ENCODE peak calls at places on chromosome 4, in eight cellular contexts. X is mesendoderm; M is GM12892; O is neural crest cell; V is stimulated activated CD4-positive, alpha-beta T cell treated with anti-CD3 and anti-CD28 coated beads, Interleukin-12 subunit alpha, Interleukin-12 subunit beta, amount 100 ng/mL, for 48 hours; C is right cardiac atrium; I is T-cell; A is AG09319. H is an unnamed sample.

GRCh38 chr4:2827874-2828751 is 15.5 kb upstream of the ADD1 start:
- DNase-seq in C (no peak), I (no peak), A (no peak), M (peak; percentile 19), V (no peak), X (no peak), O (no peak), H (no peak)

GRCh38 chr4:35934370-35934981 is 309.8 kb downstream of the ARAP2 start:
- DNase-seq in O (no peak), M (no peak), C (no peak), I (no peak), A (no peak), X (peak; percentile 60), V (no peak), H (no peak)

GRCh38 chr4:2335729-2336101 is 73.8 kb upstream of the MXD4 start:
- DNase-seq in C (no peak), I (no peak), O (no peak), X (no peak), A (no peak), V (no peak), M (no peak), H (no peak)

GRCh38 chr4:143381171-143382118 is 44.8 kb downstream of the GAB1 start:
- DNase-seq in C (peak; percentile 87), A (no peak), M (no peak), V (no peak), X (peak; percentile 69), I (no peak), O (no peak), H (no peak)

GRCh38 chr4:20444599-20445337 is 193.1 kb downstream of the SLIT2 start:
- DNase-seq in X (no peak), A (no peak), C (no peak), O (no peak), M (no peak), I (no peak), V (no peak), H (no peak)

GRCh38 chr4:38868055-38868965 is 704 bp downstream of the FAM114A1 start:
- DNase-seq in O (peak; percentile 6), A (no peak), X (peak; percentile 65), C (peak; percentile 66), I (no peak), M (no peak), V (no peak), H (no peak)

GRCh38 chr4:23320881-23321612 is 568.8 kb downstream of the PPARGC1A start:
- DNase-seq in X (no peak), A (no peak), I (no peak), V (no peak), C (no peak), M (no peak), O (no peak), H (no peak)

GRCh38 chr4:175946472-175947116 is 119.0 kb upstream of the WDR17 start:
- DNase-seq in V (no peak), A (no peak), X (no peak), O (no peak), C (no peak), M (no peak), I (no peak), H (no peak)

GRCh38 chr4:118968813-118969212 is 80.2 kb downstream of the SYNPO2 start:
- DNase-seq in A (no peak), C (no peak), I (no peak), M (no peak), O (no peak), X (no peak), V (no peak), H (no peak)

GRCh38 chr4:141680060-141680459 is 43.7 kb downstream of the IL15 start:
- DNase-seq in M (no peak), O (no peak), I (no peak), A (no peak), X (no peak), V (no peak), C (no peak), H (no peak)

GRCh38 chr4:119179011-119179410 is 33.5 kb upstream of the USP53 start:
- DNase-seq in C (no peak), V (no peak), O (no peak), A (no peak), X (no peak), M (no peak), I (no peak), H (no peak)

GRCh38 chr4:113878718-113879117 is 100.7 kb downstream of the ARSJ start:
- DNase-seq in X (peak; percentile 97), M (no peak), A (no peak), O (peak; percentile 19), C (no peak), I (no peak), V (no peak), H (no peak)

GRCh38 chr4:40563401-40563800 is 66.3 kb downstream of the RBM47 start:
- DNase-seq in V (no peak), X (peak; percentile 67), I (no peak), A (no peak), C (no peak), O (no peak), M (no peak), H (no peak)

GRCh38 chr4:129323630-129324029 is 227.7 kb downstream of the C4orf33 start:
- DNase-seq in V (no peak), A (no peak), M (no peak), X (no peak), C (no peak), I (no peak), O (no peak), H (no peak)

GRCh38 chr4:25441519-25442117 is 64.6 kb downstream of the ANAPC4 start:
- DNase-seq in A (no peak), V (no peak), C (no peak), M (no peak), O (peak; percentile 60), X (peak; percentile 80), I (no peak), H (no peak)

GRCh38 chr4:82043809-82044137 is 330.0 kb downstream of the HNRNPD start:
- DNase-seq in M (no peak), I (no peak), A (no peak), V (no peak), C (no peak), X (no peak), O (no peak), H (no peak)

GRCh38 chr4:127936974-127937373 is 28.0 kb downstream of the MFSD8 start:
- DNase-seq in A (no peak), C (no peak), M (no peak), O (no peak), V (no peak), I (no peak), X (no peak), H (no peak)

GRCh38 chr4:185011408-185011807 is 6.9 kb upstream of the HELT start:
- DNase-seq in A (no peak), O (peak; percentile 58), I (peak; percentile 8), M (no peak), V (no peak), X (peak; percentile 52), C (no peak), H (no peak)

GRCh38 chr4:159267023-159267939 is 164.4 kb downstream of the RAPGEF2 start:
- DNase-seq in A (no peak), M (no peak), C (no peak), I (no peak), O (no peak), X (no peak), V (no peak), H (no peak)

GRCh38 chr4:14345356-14345775 is 656.9 kb upstream of the CPEB2 start:
- DNase-seq in V (no peak), I (no peak), X (no peak), M (no peak), O (no peak), A (no peak), C (no peak), H (no peak)

GRCh38 chr4:6464842-6465588 is 7.4 kb downstream of the PPP2R2C start:
- DNase-seq in I (no peak), M (no peak), X (peak; percentile 59), O (no peak), V (no peak), C (no peak), A (no peak), H (no peak)

GRCh38 chr4:183180096-183180495 is 81.0 kb downstream of the WWC2 start:
- DNase-seq in V (no peak), I (no peak), C (no peak), M (no peak), A (no peak), X (no peak), O (no peak), H (no peak)